ENCODE peak calls at places on chromosomes 13 and 19, in five cellular contexts. I is keratinocyte, Y is foreskin fibroblast, O is AG10803, M is thyroid gland. N is an unnamed sample.

GRCh38 chr13:106446011-106446410 is 89.5 kb downstream of the EFNB2 start:
- DNase-seq in I (no peak), Y (peak; percentile 76), O (peak; percentile 58), M (no peak), N (peak; percentile 41)

GRCh38 chr13:49098198-49098597 is 121.9 kb upstream of the MLNR start:
- DNase-seq in I (peak; percentile 32), Y (peak; percentile 87), O (peak; percentile 79), M (no peak), N (peak; percentile 98)

GRCh38 chr13:109665781-109666249 is 120.6 kb downstream of the IRS2 start:
- DNase-seq in I (no peak), Y (no peak), O (no peak), M (no peak), N (no peak)

GRCh38 chr13:57740719-57741118 is 109.2 kb downstream of the PCDH17 start:
- DNase-seq in I (no peak), Y (no peak), O (no peak), M (no peak), N (no peak)

GRCh38 chr13:40803316-40803715 is 13.9 kb downstream of the SLC25A15 start:
- DNase-seq in I (no peak), Y (no peak), O (no peak), M (no peak), N (no peak)

GRCh38 chr19:54218259-54218658 is 4.5 kb downstream of the LILRB3 start:
- DNase-seq in I (no peak), Y (no peak), O (no peak), M (no peak), N (no peak)

GRCh38 chr13:97382276-97382675 is 51.7 kb upstream of the RAP2A start:
- DNase-seq in I (no peak), Y (no peak), O (no peak), M (no peak), N (no peak)

GRCh38 chr13:109781384-109782065 is 4.9 kb downstream of the IRS2 start:
- DNase-seq in I (no peak), Y (peak; percentile 59), O (peak; percentile 42), M (peak; percentile 30), N (peak; percentile 76)

GRCh38 chr13:78609464-78610205 is 6.3 kb upstream of the POU4F1 start:
- DNase-seq in I (no peak), Y (peak; percentile 50), O (no peak), M (no peak), N (no peak)

GRCh38 chr13:26660185-26660584 is 100.4 kb downstream of the GPR12 start:
- DNase-seq in I (no peak), Y (no peak), O (no peak), M (no peak), N (no peak)

GRCh38 chr13:113668491-113668971 is 1.5 kb downstream of the GRK1 start:
- DNase-seq in I (no peak), Y (no peak), O (no peak), M (no peak), N (no peak)

GRCh38 chr19:19211499-19212432 is at the start of gene NCAN:
- DNase-seq in I (no peak), Y (no peak), O (no peak), M (no peak), N (no peak)

GRCh38 chr19:14686411-14686810 is 3.4 kb upstream of the ZNF333 start:
- DNase-seq in I (no peak), Y (peak; percentile 37), O (peak; percentile 3), M (no peak), N (peak; percentile 25)

GRCh38 chr13:51912091-51912490 is 50.3 kb downstream of the CCDC70 start:
- DNase-seq in I (no peak), Y (no peak), O (no peak), M (peak; percentile 74), N (no peak)

GRCh38 chr13:104530741-104531140 is 1464.5 kb upstream of the SLC10A2 start:
- DNase-seq in I (no peak), Y (no peak), O (no peak), M (no peak), N (no peak)

GRCh38 chr19:42051166-42052115 is 18.6 kb downstream of the GRIK5 start:
- DNase-seq in I (peak; percentile 96), Y (no peak), O (no peak), M (no peak), N (peak; percentile 6)

GRCh38 chr13:111312944-111313590 is 7.4 kb upstream of the TEX29 start:
- DNase-seq in I (no peak), Y (no peak), O (no peak), M (no peak), N (no peak)

GRCh38 chr13:79405501-79405830 is 589 bp downstream of the RBM26 start:
- DNase-seq in I (no peak), Y (no peak), O (no peak), M (no peak), N (peak; percentile 15)

GRCh38 chr13:56510836-56511235 is 629.9 kb upstream of the PRR20A start:
- DNase-seq in I (no peak), Y (no peak), O (no peak), M (no peak), N (no peak)

GRCh38 chr13:35139591-35139990 is 197.5 kb downstream of the NBEA start:
- DNase-seq in I (no peak), Y (peak; percentile 64), O (no peak), M (no peak), N (peak; percentile 50)

GRCh38 chr13:79723462-79724116 is 242.6 kb downstream of the NDFIP2 start:
- DNase-seq in I (no peak), Y (no peak), O (no peak), M (no peak), N (no peak)

GRCh38 chr13:46295531-46296464 is 84.1 kb downstream of the LRRC63 start:
- DNase-seq in I (peak; percentile 9), Y (peak; percentile 94), O (peak; percentile 99), M (no peak), N (peak; percentile 98)

GRCh38 chr13:23254506-23254905 is 73.7 kb downstream of the SGCG start:
- DNase-seq in I (no peak), Y (no peak), O (no peak), M (no peak), N (no peak)

GRCh38 chr19:31451686-31452325 is 102.6 kb upstream of the TSHZ3 start:
- DNase-seq in I (no peak), Y (no peak), O (no peak), M (no peak), N (no peak)

DNA sequence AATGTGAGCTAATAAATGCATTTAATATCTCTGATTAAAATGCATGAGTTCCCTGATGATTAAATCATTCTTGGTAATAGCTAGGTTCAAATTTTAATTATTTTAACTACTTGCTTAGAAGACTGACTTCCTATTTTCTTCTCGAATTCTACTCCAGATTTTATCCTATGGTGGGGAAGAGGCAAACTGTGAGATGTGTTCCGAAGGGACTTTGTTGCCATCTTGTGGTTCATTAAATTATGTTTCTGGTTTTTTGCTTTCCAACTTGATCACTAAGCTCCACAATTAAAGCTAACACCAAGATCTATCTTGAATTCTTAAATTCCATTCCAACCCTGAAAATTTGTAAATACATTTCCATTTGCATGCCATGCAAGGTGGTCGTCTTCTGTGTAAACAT is 538.4 kb upstream of the PCDH20 start:
- DNase-seq in I (no peak), Y (no peak), O (no peak), M (no peak), N (peak; percentile 4)
- TF ChIP-seq CTCF in I (no peak), Y (no peak), O (peak; percentile 12), M (no peak), N (peak; percentile 12)

GRCh38 chr13:99978781-99979452 is 2.7 kb upstream of the ZIC2 start:
- DNase-seq in I (no peak), Y (no peak), O (no peak), M (no peak), N (no peak)

GRCh38 chr13:99981115-99982020 is at the start of gene ZIC2:
- DNase-seq in I (no peak), Y (peak; percentile 55), O (no peak), M (no peak), N (peak; percentile 24)

GRCh38 chr13:99977912-99978780 is 3.4 kb upstream of the ZIC2 start:
- DNase-seq in I (no peak), Y (no peak), O (no peak), M (no peak), N (no peak)

GRCh38 chr13:99980201-99981114 is 1.1 kb upstream of the ZIC2 start:
- DNase-seq in I (no peak), Y (peak; percentile 82), O (peak; percentile 60), M (peak; percentile 59), N (peak; percentile 51)

GRCh38 chr13:99979453-99980200 is 2.0 kb upstream of the ZIC2 start:
- DNase-seq in I (no peak), Y (no peak), O (no peak), M (no peak), N (no peak)
- H3K4me3 ChIP-seq in I (peak overlapping the region; percentile 18), Y (peak overlapping the region; percentile 23), O (no peak overlapping the region), M (peak overlapping the region; percentile 23), N (no peak overlapping the region)

GRCh38 chr13:44573071-44573470 is 3.1 kb downstream of the TSC22D1 start:
- DNase-seq in I (no peak), Y (no peak), O (no peak), M (no peak), N (no peak)

GRCh38 chr13:44575035-44575434 is 1.1 kb downstream of the TSC22D1 start:
- DNase-seq in I (no peak), Y (no peak), O (no peak), M (no peak), N (no peak)

GRCh38 chr13:44574466-44574855 is 1.7 kb downstream of the TSC22D1 start:
- DNase-seq in I (no peak), Y (peak; percentile 45), O (no peak), M (no peak), N (peak; percentile 40)

GRCh38 chr13:44575741-44576395 is at the start of gene TSC22D1:
- DNase-seq in I (no peak), Y (peak; percentile 73), O (peak; percentile 53), M (peak; percentile 40), N (peak; percentile 51)

GRCh38 chr13:44573790-44574465 is 2.2 kb downstream of the TSC22D1 start:
- DNase-seq in I (no peak), Y (peak; percentile 61), O (peak; percentile 67), M (no peak), N (peak; percentile 46)
- TF ChIP-seq CTCF in I (peak; percentile 38), Y (peak; percentile 40), O (peak; percentile 59), M (no peak), N (peak; percentile 46)

DNA sequence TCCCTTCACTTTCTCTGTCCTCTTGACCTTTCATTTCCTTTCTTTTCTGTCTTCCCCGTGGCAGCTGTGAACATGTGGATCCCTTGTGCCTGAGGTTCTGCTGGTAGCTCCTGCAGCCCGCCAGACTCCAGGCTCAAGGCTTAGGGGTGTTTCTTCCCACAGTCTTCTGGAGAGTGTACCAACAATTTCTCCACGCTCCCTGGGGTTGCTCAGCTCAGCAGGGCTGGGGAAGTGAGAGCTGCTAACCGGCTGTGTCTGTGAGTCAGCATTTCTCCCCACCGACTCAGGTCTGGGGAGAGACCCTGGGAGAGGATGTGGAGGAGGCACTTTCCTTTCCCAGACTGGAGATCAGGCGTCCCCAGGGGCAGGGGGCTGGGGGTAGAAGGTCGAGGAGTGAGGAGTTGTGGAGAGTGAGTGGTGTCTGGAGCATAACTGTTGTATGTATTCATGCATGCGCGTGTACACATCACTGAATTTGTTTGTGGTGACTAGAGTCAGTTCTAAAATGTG is 193.6 kb downstream of the KCNRG start:
- DNase-seq in I (no peak), Y (peak; percentile 84), O (peak; percentile 89), M (peak; percentile 58), N (peak; percentile 97)
- H3K4me3 ChIP-seq in I (no peak overlapping the region), Y (peak overlapping the region; percentile 26), O (peak overlapping the region; percentile 50), M (peak overlapping the region; percentile 11), N (peak overlapping the region; percentile 37)

GRCh38 chr19:43595999-43596841 is at the start of the genes IRGQ and ZNF576:
- DNase-seq in I (peak; percentile 99), Y (peak; percentile 100), O (peak; percentile 98), M (peak; percentile 100), N (peak; percentile 99)
- TF ChIP-seq CTCF in I (no peak), Y (no peak), O (peak; percentile 12), M (no peak), N (no peak)

N was measured in fibroblast of mammary gland.